ENCODE peak calls at places on chromosomes 6 and 20, in four cellular contexts. One of them, this sample, is unnamed.
A peak's percentile ranks its signal among the peaks of the same experiment; 100 is the strongest.

GRCh38 chr6:39377530-39377929 is 55.0 kb upstream of the KCNK16 start:
- DNase-seq in heart left ventricle: peak; percentile 59
- DNase-seq in cardiac muscle cell: peak; percentile 86
- DNase-seq in lower leg skin: peak; percentile 48
- DNase-seq in this sample: no peak

GRCh38 chr6:88785478-88785877 is 177.9 kb downstream of the RNGTT start:
- DNase-seq in heart left ventricle: no peak
- DNase-seq in cardiac muscle cell: no peak
- DNase-seq in lower leg skin: no peak
- DNase-seq in this sample: no peak

GRCh38 chr6:130211697-130212096 is 11.1 kb downstream of the SAMD3 start:
- DNase-seq in heart left ventricle: no peak
- DNase-seq in cardiac muscle cell: no peak
- DNase-seq in lower leg skin: no peak
- DNase-seq in this sample: no peak

GRCh38 chr6:123803862-123804681 is at the start of gene NKAIN2:
- DNase-seq in heart left ventricle: no peak
- DNase-seq in cardiac muscle cell: peak; percentile 74
- DNase-seq in lower leg skin: no peak
- DNase-seq in this sample: no peak

GRCh38 chr6:35765739-35766138 is 10.7 kb upstream of the CLPSL2 start:
- DNase-seq in heart left ventricle: no peak
- DNase-seq in cardiac muscle cell: no peak
- DNase-seq in lower leg skin: no peak
- DNase-seq in this sample: no peak

GRCh38 chr20:62303327-62304226 is 780 bp downstream of the ADRM1 start:
- DNase-seq in heart left ventricle: no peak
- DNase-seq in cardiac muscle cell: peak; percentile 56
- DNase-seq in lower leg skin: no peak
- DNase-seq in this sample: no peak

GRCh38 chr6:75735491-75736186 is 13.4 kb upstream of the MYO6 start:
- DNase-seq in heart left ventricle: no peak
- DNase-seq in cardiac muscle cell: no peak
- DNase-seq in lower leg skin: no peak
- DNase-seq in this sample: no peak

GRCh38 chr6:54717849-54718455 is 128.6 kb upstream of the FAM83B start:
- DNase-seq in heart left ventricle: peak; percentile 15
- DNase-seq in cardiac muscle cell: peak; percentile 78
- DNase-seq in lower leg skin: peak; percentile 77
- DNase-seq in this sample: no peak

GRCh38 chr6:135129139-135129867 is 51.8 kb upstream of the MYB start:
- DNase-seq in heart left ventricle: no peak
- DNase-seq in cardiac muscle cell: no peak
- DNase-seq in lower leg skin: no peak
- DNase-seq in this sample: no peak

GRCh38 chr6:43359381-43359780 is 10.1 kb downstream of the ZNF318 start:
- DNase-seq in heart left ventricle: no peak
- DNase-seq in cardiac muscle cell: no peak
- DNase-seq in lower leg skin: no peak
- DNase-seq in this sample: no peak

GRCh38 chr6:43355862-43356590 is 13.4 kb downstream of the ZNF318 start:
- DNase-seq in heart left ventricle: no peak
- DNase-seq in cardiac muscle cell: peak; percentile 39
- DNase-seq in lower leg skin: no peak
- DNase-seq in this sample: no peak

GRCh38 chr6:43359831-43360230 is 9.6 kb downstream of the ZNF318 start:
- DNase-seq in heart left ventricle: no peak
- DNase-seq in cardiac muscle cell: no peak
- DNase-seq in lower leg skin: no peak
- DNase-seq in this sample: no peak

GRCh38 chr6:43361269-43361668 is 8.2 kb downstream of the ZNF318 start:
- DNase-seq in heart left ventricle: no peak
- DNase-seq in cardiac muscle cell: no peak
- DNase-seq in lower leg skin: no peak
- DNase-seq in this sample: no peak
- TF ChIP-seq CTCF in heart left ventricle: no peak
- TF ChIP-seq CTCF in cardiac muscle cell: no peak
- TF ChIP-seq CTCF in lower leg skin: no peak
- TF ChIP-seq CTCF in this sample: no peak

GRCh38 chr6:122207061-122207460 is 192.4 kb upstream of the HSF2 start:
- DNase-seq in heart left ventricle: no peak
- DNase-seq in cardiac muscle cell: no peak
- DNase-seq in lower leg skin: no peak
- DNase-seq in this sample: no peak

GRCh38 chr6:122198922-122199321 is 200.5 kb upstream of the HSF2 start:
- DNase-seq in heart left ventricle: no peak
- DNase-seq in cardiac muscle cell: peak; percentile 59
- DNase-seq in lower leg skin: no peak
- DNase-seq in this sample: no peak

GRCh38 chr6:122200441-122200840 is 199.0 kb upstream of the HSF2 start:
- DNase-seq in heart left ventricle: no peak
- DNase-seq in cardiac muscle cell: no peak
- DNase-seq in lower leg skin: no peak
- DNase-seq in this sample: no peak

GRCh38 chr6:122207794-122208193 is 191.7 kb upstream of the HSF2 start:
- DNase-seq in heart left ventricle: no peak
- DNase-seq in cardiac muscle cell: no peak
- DNase-seq in lower leg skin: no peak
- DNase-seq in this sample: no peak

DNA sequence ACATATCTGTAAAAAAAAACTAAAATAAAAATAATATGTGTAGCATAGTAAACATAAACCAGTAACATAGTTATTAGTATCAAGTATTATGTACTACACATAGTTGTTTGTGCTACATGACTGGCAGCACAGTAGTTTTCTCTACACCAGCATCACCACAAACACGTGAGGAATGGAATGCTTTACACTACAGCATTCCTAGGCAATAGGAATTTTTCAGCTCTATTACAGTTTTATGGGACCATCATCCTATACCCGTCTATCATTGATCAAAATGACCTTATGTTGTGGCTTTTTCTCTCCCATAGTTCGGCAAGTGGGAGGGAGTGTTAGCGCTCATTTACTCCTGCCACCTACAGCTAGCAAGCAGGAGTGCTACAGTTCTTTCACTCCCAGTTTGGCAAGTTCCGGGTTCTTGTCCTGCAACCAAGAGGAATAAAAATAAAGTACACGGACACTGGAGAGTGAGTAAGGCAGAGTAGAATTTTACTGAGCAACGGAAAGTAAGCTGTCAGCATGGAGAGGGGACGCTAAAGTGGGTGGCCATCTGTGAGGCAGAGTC is 196.8 kb upstream of the HSF2 start:
- DNase-seq in heart left ventricle: no peak
- DNase-seq in cardiac muscle cell: no peak
- DNase-seq in lower leg skin: no peak
- DNase-seq in this sample: no peak
- TF ChIP-seq CTCF in heart left ventricle: no peak
- TF ChIP-seq CTCF in cardiac muscle cell: no peak
- TF ChIP-seq CTCF in lower leg skin: no peak
- TF ChIP-seq CTCF in this sample: no peak

GRCh38 chr6:132830236-132830799 is 15.9 kb downstream of the RPS12 start:
- DNase-seq in heart left ventricle: no peak
- DNase-seq in cardiac muscle cell: peak; percentile 73
- DNase-seq in lower leg skin: no peak
- DNase-seq in this sample: no peak
- TF ChIP-seq CTCF in heart left ventricle: peak; percentile 25
- TF ChIP-seq CTCF in cardiac muscle cell: peak; percentile 59
- TF ChIP-seq CTCF in lower leg skin: no peak
- TF ChIP-seq CTCF in this sample: no peak

DNA sequence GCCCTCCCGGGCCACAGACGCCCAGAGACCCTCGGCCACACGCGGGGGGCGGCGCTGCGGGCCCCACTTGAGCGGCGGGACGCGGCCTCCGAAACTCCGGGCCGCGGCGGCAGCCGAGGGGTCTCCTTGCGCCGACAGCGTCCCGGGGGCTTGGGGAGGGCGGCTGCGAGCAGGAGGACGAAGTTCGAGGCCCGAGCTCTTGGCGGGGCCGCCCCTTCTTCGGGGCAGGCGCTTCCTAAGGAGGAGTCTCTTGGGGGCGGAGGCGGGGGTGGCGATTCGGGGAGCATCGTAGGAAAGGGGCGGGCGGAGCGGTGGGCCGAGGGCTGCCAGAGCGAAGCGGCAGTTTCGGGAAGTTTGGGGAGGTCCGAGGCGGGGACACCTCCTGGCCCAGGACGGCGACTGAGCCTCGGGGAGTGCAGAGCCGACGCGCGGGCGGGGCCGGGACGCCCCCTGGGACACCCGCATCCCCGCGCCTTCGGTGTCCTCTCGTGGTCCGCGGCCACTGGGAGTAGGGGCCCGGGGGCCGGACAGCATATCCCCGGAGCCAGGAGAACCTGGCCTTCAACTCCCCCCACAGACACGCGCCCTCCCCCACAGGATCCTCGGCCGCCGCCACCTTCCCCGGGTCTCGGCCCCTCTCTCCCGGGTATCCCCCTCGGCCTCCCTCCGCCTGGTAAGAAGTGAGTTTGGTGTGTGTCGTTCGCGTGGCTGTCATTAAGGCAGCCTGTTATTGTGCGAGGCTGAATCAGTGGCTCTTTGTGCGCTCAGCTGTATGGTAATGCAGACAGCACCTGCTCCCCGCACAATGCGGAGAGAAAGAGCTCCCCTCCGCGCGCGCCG is 613 bp upstream of the DLL1 start:
- DNase-seq in heart left ventricle: peak; percentile 79
- DNase-seq in cardiac muscle cell: peak; percentile 72
- DNase-seq in lower leg skin: peak; percentile 74
- DNase-seq in this sample: peak; percentile 42
- TF ChIP-seq CTCF in heart left ventricle: peak; percentile 28
- TF ChIP-seq CTCF in cardiac muscle cell: no peak
- TF ChIP-seq CTCF in lower leg skin: no peak
- TF ChIP-seq CTCF in this sample: no peak

GRCh38 chr6:11458509-11458908 is 79.0 kb upstream of the TMEM170B start:
- DNase-seq in heart left ventricle: no peak
- DNase-seq in cardiac muscle cell: no peak
- DNase-seq in lower leg skin: no peak
- DNase-seq in this sample: no peak

GRCh38 chr6:11459002-11459658 is 78.4 kb upstream of the TMEM170B start:
- DNase-seq in heart left ventricle: no peak
- DNase-seq in cardiac muscle cell: no peak
- DNase-seq in lower leg skin: no peak
- DNase-seq in this sample: no peak

GRCh38 chr6:11460837-11461661 is 76.5 kb upstream of the TMEM170B start:
- DNase-seq in heart left ventricle: no peak
- DNase-seq in cardiac muscle cell: no peak
- DNase-seq in lower leg skin: no peak
- DNase-seq in this sample: peak; percentile 26

GRCh38 chr6:11462742-11463414 is 74.7 kb upstream of the TMEM170B start:
- DNase-seq in heart left ventricle: no peak
- DNase-seq in cardiac muscle cell: no peak
- DNase-seq in lower leg skin: no peak
- DNase-seq in this sample: no peak

GRCh38 chr6:11460001-11460668 is 77.4 kb upstream of the TMEM170B start:
- DNase-seq in heart left ventricle: no peak
- DNase-seq in cardiac muscle cell: no peak
- DNase-seq in lower leg skin: no peak
- DNase-seq in this sample: peak; percentile 22
- TF ChIP-seq CTCF in heart left ventricle: no peak
- TF ChIP-seq CTCF in cardiac muscle cell: peak; percentile 16
- TF ChIP-seq CTCF in lower leg skin: no peak
- TF ChIP-seq CTCF in this sample: no peak

This sample was measured in activated B cell treated with CpG ODN at 0.5 μM for 24 hours.